ENCODE peak calls at places on chromosomes 5 and 9, in eight cellular contexts. B is stromal cell of bone marrow; D is memory B cell; J is iris pigment epithelial cell; K is NCI-H2029; A is B cell; Y is CD4-positive, alpha-beta memory T cell; M is activated CD8-positive, alpha-beta memory T cell treated with anti-CD3 and anti-CD28 coated beads for 1 hour. N is an unnamed sample.

GRCh38 chr9:78210841-78211301 is 25.0 kb upstream of the CEP78 start:
- DNase-seq in B (no peak), D (no peak), J (no peak), K (no peak), A (peak; percentile 46), Y (peak; percentile 48), M (no peak), N (no peak)

GRCh38 chr5:79011219-79011836 is 26.2 kb upstream of the ARSB start:
- DNase-seq in B (peak; percentile 62), D (no peak), J (peak; percentile 16), K (no peak), A (no peak), Y (no peak), M (no peak), N (no peak)

GRCh38 chr9:136079916-136080246 is 15.2 kb downstream of the NACC2 start:
- DNase-seq in B (no peak), D (no peak), J (no peak), K (no peak), A (no peak), Y (no peak), M (no peak), N (no peak)

GRCh38 chr9:98785333-98785933 is 10.9 kb downstream of the ANKS6 start:
- DNase-seq in B (no peak), D (no peak), J (no peak), K (no peak), A (no peak), Y (no peak), M (no peak), N (no peak)

GRCh38 chr5:141560725-141561483 is 57.9 kb downstream of the DIAPH1 start:
- DNase-seq in B (peak; percentile 95), D (no peak), J (peak; percentile 98), K (peak; percentile 98), A (no peak), Y (no peak), M (no peak), N (peak; percentile 93)

GRCh38 chr5:54317511-54318260 is 7.3 kb upstream of the ARL15 start:
- DNase-seq in B (no peak), D (no peak), J (peak; percentile 11), K (no peak), A (no peak), Y (no peak), M (no peak), N (no peak)

GRCh38 chr5:178114325-178115135 is 1.2 kb downstream of the N4BP3 start:
- DNase-seq in B (no peak), D (peak; percentile 58), J (no peak), K (no peak), A (peak; percentile 58), Y (peak; percentile 54), M (peak; percentile 39), N (no peak)

GRCh38 chr5:134240421-134240962 is 14.6 kb upstream of the PPP2CA start:
- DNase-seq in B (peak; percentile 73), D (no peak), J (peak; percentile 91), K (no peak), A (no peak), Y (no peak), M (no peak), N (no peak)

GRCh38 chr9:135857371-135857786 is 50.0 kb downstream of the CAMSAP1 start:
- DNase-seq in B (peak; percentile 6), D (no peak), J (peak; percentile 42), K (no peak), A (no peak), Y (no peak), M (no peak), N (no peak)

GRCh38 chr9:131402738-131403492 is 9.0 kb downstream of the PRRC2B start:
- DNase-seq in B (peak; percentile 95), D (no peak), J (peak; percentile 90), K (peak; percentile 86), A (no peak), Y (no peak), M (no peak), N (no peak)

GRCh38 chr9:86700601-86701000 is 246.7 kb downstream of the GAS1 start:
- DNase-seq in B (peak; percentile 22), D (no peak), J (no peak), K (no peak), A (no peak), Y (no peak), M (no peak), N (no peak)

GRCh38 chr9:9615086-9615485 is 997.7 kb downstream of the PTPRD start:
- DNase-seq in B (no peak), D (no peak), J (no peak), K (peak; percentile 80), A (no peak), Y (no peak), M (no peak), N (no peak)

GRCh38 chr5:16025681-16026080 is 153.9 kb downstream of the MARCHF11 start:
- DNase-seq in B (no peak), D (no peak), J (no peak), K (no peak), A (no peak), Y (no peak), M (no peak), N (peak; percentile 63)

GRCh38 chr5:36055984-36056383 is 10.7 kb downstream of the UGT3A2 start:
- DNase-seq in B (no peak), D (no peak), J (no peak), K (no peak), A (no peak), Y (no peak), M (no peak), N (no peak)

GRCh38 chr5:59039296-59040006 is 456.6 kb downstream of the RAB3C start:
- DNase-seq in B (no peak), D (peak; percentile 46), J (peak; percentile 89), K (peak; percentile 58), A (peak; percentile 76), Y (peak; percentile 90), M (peak; percentile 77), N (no peak)

GRCh38 chr5:473344-474192 is 30.6 kb downstream of the EXOC3 start:
- DNase-seq in B (no peak), D (peak; percentile 61), J (peak; percentile 42), K (no peak), A (peak; percentile 42), Y (peak; percentile 40), M (no peak), N (no peak)

GRCh38 chr5:83095973-83096539 is 18.7 kb downstream of the XRCC4 start:
- DNase-seq in B (peak; percentile 81), D (no peak), J (peak; percentile 80), K (no peak), A (no peak), Y (no peak), M (no peak), N (peak; percentile 52)

GRCh38 chr9:8468048-8468600 is 668.5 kb upstream of the DMAC1 start:
- DNase-seq in B (no peak), D (no peak), J (no peak), K (no peak), A (no peak), Y (no peak), M (no peak), N (no peak)

GRCh38 chr9:68949271-68950000 is 64.5 kb downstream of the PRKACG start:
- DNase-seq in B (peak; percentile 8), D (peak; percentile 15), J (no peak), K (no peak), A (peak; percentile 46), Y (no peak), M (no peak), N (no peak)

GRCh38 chr5:110726249-110727024 is at the start of gene TMEM232:
- DNase-seq in B (peak; percentile 52), D (peak; percentile 37), J (peak; percentile 77), K (peak; percentile 74), A (peak; percentile 75), Y (peak; percentile 67), M (peak; percentile 51), N (peak; percentile 33)

GRCh38 chr9:87497604-87498045 is at the start of gene DAPK1:
- DNase-seq in B (no peak), D (no peak), J (peak; percentile 56), K (peak; percentile 44), A (no peak), Y (no peak), M (no peak), N (no peak)

GRCh38 chr9:101028346-101029299 is at the start of gene PLPPR1:
- DNase-seq in B (no peak), D (no peak), J (peak; percentile 39), K (peak; percentile 91), A (no peak), Y (no peak), M (no peak), N (no peak)

GRCh38 chr5:65919773-65920172 is 6.6 kb upstream of the ERBIN start:
- DNase-seq in B (no peak), D (no peak), J (peak; percentile 40), K (no peak), A (no peak), Y (no peak), M (no peak), N (no peak)